ENCODE peak calls at places on chromosomes 16 and 17, in eight cellular contexts. One of them, this sample, is unnamed.

GRCh38 chr17:1460233-1460632 is 4.2 kb upstream of the CRK start:
- DNase-seq in iris pigment epithelial cell: no peak
- DNase-seq in esophagus squamous epithelium: no peak
- DNase-seq in prostate gland: peak; percentile 73
- DNase-seq in LoVo: peak; percentile 42
- DNase-seq in glomerular endothelial cell: no peak
- DNase-seq in transverse colon: peak; percentile 81
- DNase-seq in DMS153: no peak
- DNase-seq in this sample: peak; percentile 87

GRCh38 chr17:42009170-42009569 is 8.1 kb downstream of the DNAJC7 start:
- DNase-seq in DMS153: no peak
- DNase-seq in prostate gland: no peak
- DNase-seq in iris pigment epithelial cell: peak; percentile 59
- DNase-seq in LoVo: no peak
- DNase-seq in glomerular endothelial cell: no peak
- DNase-seq in esophagus squamous epithelium: no peak
- DNase-seq in transverse colon: no peak
- DNase-seq in this sample: no peak

GRCh38 chr16:86809458-86809955 is 231.2 kb downstream of the FOXL1 start:
- DNase-seq in LoVo: no peak
- DNase-seq in iris pigment epithelial cell: peak; percentile 54
- DNase-seq in esophagus squamous epithelium: no peak
- DNase-seq in DMS153: no peak
- DNase-seq in prostate gland: no peak
- DNase-seq in glomerular endothelial cell: no peak
- DNase-seq in transverse colon: no peak
- DNase-seq in this sample: no peak

GRCh38 chr16:3283525-3284447 is 495 bp downstream of the ZNF263 start:
- DNase-seq in iris pigment epithelial cell: peak; percentile 21
- DNase-seq in prostate gland: no peak
- DNase-seq in LoVo: no peak
- DNase-seq in glomerular endothelial cell: no peak
- DNase-seq in transverse colon: no peak
- DNase-seq in DMS153: no peak
- DNase-seq in esophagus squamous epithelium: no peak
- DNase-seq in this sample: no peak

GRCh38 chr17:48618366-48618896 is 3.3 kb upstream of the HOXB8 start:
- DNase-seq in prostate gland: peak; percentile 87
- DNase-seq in LoVo: peak; percentile 93
- DNase-seq in transverse colon: peak; percentile 94
- DNase-seq in glomerular endothelial cell: no peak
- DNase-seq in iris pigment epithelial cell: peak; percentile 72
- DNase-seq in DMS153: peak; percentile 66
- DNase-seq in esophagus squamous epithelium: no peak
- DNase-seq in this sample: peak; percentile 36

GRCh38 chr16:47574091-47575054 is 113.2 kb downstream of the PHKB start:
- DNase-seq in LoVo: peak; percentile 9
- DNase-seq in DMS153: no peak
- DNase-seq in glomerular endothelial cell: no peak
- DNase-seq in prostate gland: no peak
- DNase-seq in esophagus squamous epithelium: no peak
- DNase-seq in transverse colon: no peak
- DNase-seq in iris pigment epithelial cell: peak; percentile 82
- DNase-seq in this sample: peak; percentile 8

GRCh38 chr16:21128991-21129390 is 21.7 kb downstream of the DNAH3 start:
- DNase-seq in prostate gland: no peak
- DNase-seq in glomerular endothelial cell: no peak
- DNase-seq in LoVo: no peak
- DNase-seq in esophagus squamous epithelium: no peak
- DNase-seq in transverse colon: no peak
- DNase-seq in DMS153: no peak
- DNase-seq in iris pigment epithelial cell: no peak
- DNase-seq in this sample: no peak

GRCh38 chr17:57701121-57701520 is 44.0 kb downstream of the CCDC182 start:
- DNase-seq in esophagus squamous epithelium: no peak
- DNase-seq in glomerular endothelial cell: no peak
- DNase-seq in transverse colon: no peak
- DNase-seq in prostate gland: no peak
- DNase-seq in iris pigment epithelial cell: no peak
- DNase-seq in DMS153: peak; percentile 84
- DNase-seq in LoVo: no peak
- DNase-seq in this sample: no peak

GRCh38 chr17:80527016-80527645 is 17.5 kb upstream of the RPTOR start:
- DNase-seq in transverse colon: no peak
- DNase-seq in prostate gland: no peak
- DNase-seq in DMS153: no peak
- DNase-seq in esophagus squamous epithelium: no peak
- DNase-seq in iris pigment epithelial cell: no peak
- DNase-seq in glomerular endothelial cell: no peak
- DNase-seq in LoVo: no peak
- DNase-seq in this sample: no peak

GRCh38 chr16:66845791-66846221 is 1.6 kb downstream of the CA7 start:
- DNase-seq in prostate gland: no peak
- DNase-seq in glomerular endothelial cell: no peak
- DNase-seq in DMS153: no peak
- DNase-seq in iris pigment epithelial cell: no peak
- DNase-seq in LoVo: no peak
- DNase-seq in esophagus squamous epithelium: no peak
- DNase-seq in transverse colon: no peak
- DNase-seq in this sample: no peak

GRCh38 chr16:67718668-67719047 is 458 bp downstream of the GFOD2 start:
- DNase-seq in transverse colon: peak; percentile 11
- DNase-seq in iris pigment epithelial cell: peak; percentile 10
- DNase-seq in esophagus squamous epithelium: no peak
- DNase-seq in LoVo: no peak
- DNase-seq in glomerular endothelial cell: no peak
- DNase-seq in prostate gland: no peak
- DNase-seq in DMS153: no peak
- DNase-seq in this sample: no peak

GRCh38 chr16:85187886-85188285 is 75.6 kb upstream of the CIBAR2 start:
- DNase-seq in glomerular endothelial cell: no peak
- DNase-seq in esophagus squamous epithelium: no peak
- DNase-seq in prostate gland: no peak
- DNase-seq in iris pigment epithelial cell: no peak
- DNase-seq in transverse colon: no peak
- DNase-seq in DMS153: no peak
- DNase-seq in LoVo: no peak
- DNase-seq in this sample: no peak